ENCODE peak calls at places on chromosomes 2 and 18, in five cellular contexts. Q is gastrocnemius medialis; X is effector memory CD4-positive, alpha-beta T cell; V is CD4-positive, alpha-beta memory T cell; G is heart right ventricle. T is an unnamed sample. For H3K9me3, the result is how much of the 10 kb centered on the place peaks cover.

GRCh38 chr2:242046184-242046826 is 176.8 kb downstream of the RTP5 start:
- DNase-seq in Q (no peak), X (no peak), V (no peak), G (no peak), T (no peak)

GRCh38 chr2:67463810-67464209 is 66.7 kb downstream of the ETAA1 start:
- DNase-seq in Q (peak), X (no peak), V (no peak), G (no peak), T (no peak)

GRCh38 chr18:9428301-9428706 is 47.0 kb upstream of the RALBP1 start:
- DNase-seq in Q (no peak), X (no peak), V (no peak), G (no peak), T (no peak)

GRCh38 chr2:12928197-12928596 is 211.5 kb downstream of the TRIB2 start:
- DNase-seq in Q (no peak), X (no peak), V (no peak), G (no peak), T (no peak)

GRCh38 chr2:217946071-217946470 is 56.7 kb downstream of the TNS1 start:
- DNase-seq in Q (no peak), X (no peak), V (no peak), G (no peak), T (no peak)

GRCh38 chr2:112173646-112174319 is 35.6 kb downstream of the FBLN7 start:
- DNase-seq in Q (no peak), X (no peak), V (no peak), G (no peak), T (no peak)

GRCh38 chr2:232237460-232237859 is 141.1 kb upstream of the ALPP start:
- DNase-seq in Q (no peak), X (no peak), V (no peak), G (no peak), T (peak)

GRCh38 chr18:22542400-22542835 is 124.7 kb upstream of the CTAGE1 start:
- DNase-seq in Q (peak), X (no peak), V (no peak), G (no peak), T (no peak)

GRCh38 chr18:21458788-21459187 is 141.7 kb downstream of the ESCO1 start:
- DNase-seq in Q (peak), X (no peak), V (no peak), G (no peak), T (no peak)

GRCh38 chr2:207869784-207870778 is 100.4 kb upstream of the FZD5 start:
- DNase-seq in Q (no peak), X (no peak), V (no peak), G (no peak), T (no peak)

GRCh38 chr2:219058541-219059374 is 2.0 kb downstream of the IHH start:
- DNase-seq in Q (no peak), X (no peak), V (no peak), G (peak), T (no peak)

GRCh38 chr18:67783215-67783946 is 266.9 kb upstream of the DSEL start:
- DNase-seq in Q (no peak), X (no peak), V (no peak), G (no peak), T (no peak)

GRCh38 chr2:8454797-8455196 is 227.1 kb upstream of the ID2 start:
- DNase-seq in Q (no peak), X (no peak), V (no peak), G (no peak), T (no peak)

GRCh38 chr18:53458944-53459580 is 765.4 kb downstream of the MBD2 start:
- DNase-seq in Q (no peak), X (no peak), V (no peak), G (peak), T (no peak)

GRCh38 chr2:237863659-237864029 is 4.2 kb downstream of the RAMP1 start:
- DNase-seq in Q (no peak), X (no peak), V (no peak), G (no peak), T (no peak)

GRCh38 chr2:39780825-39781600 is 2.0 kb upstream of the THUMPD2 start:
- DNase-seq in Q (no peak), X (no peak), V (no peak), G (no peak), T (no peak)

GRCh38 chr2:238855891-238856580 is 8.2 kb downstream of the TWIST2 start:
- DNase-seq in Q (no peak), X (no peak), V (no peak), G (no peak), T (no peak)

GRCh38 chr2:229930656-229931055 is 8.4 kb downstream of the FBXO36 start:
- DNase-seq in Q (no peak), X (no peak), V (no peak), G (no peak), T (no peak)

GRCh38 chr18:11980148-11980554 is 1.2 kb upstream of the IMPA2 start:
- DNase-seq in Q (no peak), X (no peak), V (peak), G (no peak), T (no peak)

GRCh38 chr2:8633735-8634313 is 48.0 kb upstream of the ID2 start:
- DNase-seq in Q (no peak), X (no peak), V (no peak), G (no peak), T (no peak)

GRCh38 chr18:67133669-67134068 is 382.9 kb downstream of the DSEL start:
- DNase-seq in Q (no peak), X (no peak), V (no peak), G (no peak), T (no peak)

GRCh38 chr2:12674644-12675328 is 42.0 kb upstream of the TRIB2 start:
- DNase-seq in Q (no peak), X (no peak), V (no peak), G (no peak), T (no peak)

GRCh38 chr2:241019441-241020139 is 21.2 kb downstream of the SNED1 start:
- DNase-seq in Q (no peak), X (no peak), V (no peak), G (no peak), T (no peak)

GRCh38 chr2:12452211-12452610 is 264.5 kb upstream of the TRIB2 start:
- DNase-seq in Q (peak), X (no peak), V (no peak), G (no peak), T (no peak)

GRCh38 chr18:75678662-75679061 is 251.2 kb upstream of the SMIM21 start:
- DNase-seq in Q (no peak), X (no peak), V (no peak), G (no peak), T (no peak)

GRCh38 chr2:45681675-45682074 is 30.2 kb downstream of the PRKCE start:
- DNase-seq in Q (peak), X (no peak), V (no peak), G (peak), T (no peak)

GRCh38 chr2:143594745-143595144 is 465.5 kb downstream of the ARHGAP15 start:
- DNase-seq in Q (no peak), X (no peak), V (no peak), G (no peak), T (no peak)

GRCh38 chr2:219439518-219439917 is 4.9 kb downstream of the SPEG start:
- DNase-seq in Q (peak), X (no peak), V (no peak), G (no peak), T (no peak)

GRCh38 chr2:215780891-215781290 is 232.5 kb downstream of the MREG start:
- DNase-seq in Q (no peak), X (no peak), V (no peak), G (no peak), T (no peak)

GRCh38 chr2:190545756-190546385 is 11.3 kb upstream of the NEMP2 start:
- DNase-seq in Q (no peak), X (no peak), V (no peak), G (no peak), T (no peak)

GRCh38 chr2:190655570-190655969 is 6.7 kb downstream of the NAB1 start:
- DNase-seq in Q (no peak), X (no peak), V (no peak), G (no peak), T (no peak)

GRCh38 chr2:95005726-95006125 is 19.8 kb upstream of the MAL start:
- DNase-seq in Q (no peak), X (no peak), V (no peak), G (no peak), T (no peak)

GRCh38 chr2:64857581-64858471 is 131.4 kb upstream of the SLC1A4 start:
- DNase-seq in Q (peak), X (no peak), V (no peak), G (peak), T (no peak)

GRCh38 chr2:16197504-16198147 is 257.3 kb downstream of the MYCN start:
- DNase-seq in Q (no peak), X (no peak), V (no peak), G (no peak), T (no peak)
- H3K9me3 ChIP-seq in Q (under half), X (under half), V (under half), G (under half), T (under half)

GRCh38 chr2:42813773-42814172 is 21.4 kb upstream of the HAAO start:
- DNase-seq in Q (no peak), X (no peak), V (no peak), G (no peak), T (no peak)

GRCh38 chr2:42810126-42810970 is 18.0 kb upstream of the HAAO start:
- DNase-seq in Q (peak), X (peak), V (peak), G (peak), T (peak)

GRCh38 chr2:42815725-42816124 is 23.3 kb upstream of the HAAO start:
- DNase-seq in Q (no peak), X (no peak), V (no peak), G (no peak), T (no peak)

GRCh38 chr2:42810971-42811865 is 18.8 kb upstream of the HAAO start:
- DNase-seq in Q (peak), X (peak), V (peak), G (peak), T (peak)

DNA sequence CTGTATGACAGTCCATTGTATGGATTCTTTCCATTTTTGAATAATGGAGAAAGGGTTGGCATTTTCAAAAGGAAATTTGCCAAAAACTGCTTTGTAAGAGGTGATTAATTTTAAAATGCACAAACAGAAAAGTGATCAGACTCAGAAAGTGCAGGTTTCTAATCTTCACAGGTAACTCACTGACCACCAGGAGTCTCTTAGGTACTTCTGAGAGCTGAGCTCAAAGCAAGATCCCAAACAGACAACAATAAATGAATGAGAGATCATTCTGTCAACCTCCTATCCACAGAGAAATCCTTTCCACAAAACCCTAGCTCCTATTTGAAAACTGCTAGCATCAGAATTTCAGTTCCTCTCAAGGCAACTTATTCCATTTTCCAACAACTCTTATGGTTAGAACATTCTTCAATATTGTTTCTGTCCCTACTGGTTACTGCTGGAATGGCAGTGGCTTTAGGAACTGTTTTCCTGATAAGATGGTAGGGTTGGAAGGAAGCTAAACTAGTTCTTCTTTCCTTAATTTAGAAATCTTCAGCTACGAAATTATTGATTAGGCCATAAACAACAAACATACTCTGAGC is 20.6 kb upstream of the HAAO start:
- DNase-seq in Q (no peak), X (no peak), V (no peak), G (no peak), T (no peak)
- H3K4me3 ChIP-seq in Q (no peak), X (no peak), V (no peak), G (no peak), T (no peak)

GRCh38 chr2:174772492-174772801 is 8.2 kb upstream of the CHRNA1 start:
- DNase-seq in Q (no peak), X (no peak), V (no peak), G (no peak), T (no peak)
- H3K27ac ChIP-seq in Q (no peak), X (no peak), V (no peak), G (no peak), T (no peak)

DNA sequence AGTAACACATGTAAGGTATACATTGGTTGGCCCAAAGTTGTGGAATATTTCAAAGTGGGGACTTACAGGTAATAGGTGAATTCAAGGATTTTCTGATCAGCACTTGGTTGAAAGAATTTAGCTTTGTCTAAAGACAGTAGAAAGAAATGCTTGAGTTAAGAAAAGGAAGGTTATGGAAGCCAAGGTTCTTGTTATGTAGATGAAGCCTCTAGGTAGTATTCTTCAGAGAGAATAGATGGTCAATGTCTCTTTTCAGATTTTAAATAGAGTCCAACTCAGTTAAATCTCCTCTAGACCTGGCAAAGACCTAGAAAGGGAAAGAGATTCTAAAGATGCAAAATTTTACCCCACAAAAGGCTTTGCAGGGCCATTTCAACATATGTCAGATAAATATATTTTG is 157.4 kb downstream of the ANKRD30B start:
- DNase-seq in Q (no peak), X (no peak), V (no peak), G (no peak), T (no peak)
- H3K9me3 ChIP-seq in Q (under half), X (under half), V (under half), G (under half), T (under half)

GRCh38 chr18:14174706-14175085 is 42.5 kb upstream of the ZNF519 start:
- DNase-seq in Q (no peak), X (no peak), V (no peak), G (no peak), T (no peak)

DNA sequence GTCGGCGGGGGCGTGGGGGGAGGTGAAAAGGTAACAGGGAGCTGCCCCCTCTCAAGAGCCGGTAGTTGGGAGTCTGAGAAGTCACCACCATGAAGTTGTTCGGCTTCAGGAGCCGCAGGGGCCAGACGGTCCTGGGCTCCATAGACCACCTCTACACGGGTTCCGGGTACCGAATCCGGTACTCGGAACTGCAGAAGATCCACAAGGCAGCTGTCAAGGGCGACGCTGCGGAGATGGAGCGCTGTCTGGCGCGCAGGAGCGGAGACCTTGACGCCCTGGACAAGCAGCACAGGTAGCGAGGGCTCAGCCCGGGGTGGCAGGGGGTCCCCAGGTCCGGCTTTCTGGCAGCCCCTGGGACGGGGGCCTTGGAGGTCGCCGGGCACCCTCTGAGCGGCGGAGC is 47.1 kb upstream of the ZNF519 start:
- DNase-seq in Q (no peak), X (no peak), V (no peak), G (no peak), T (no peak)
- H3K4me3 ChIP-seq in Q (peak), X (peak), V (peak), G (peak), T (peak)

T was measured in CD8-positive, alpha-beta T cell.